ENCODE peak calls at places on chromosome 5, in eight cellular contexts. One of them, this sample, is unnamed. For H3K27me3, the result is how much of the 10 kb centered on the place peaks cover.

GRCh38 chr5:15021286-15022046 is 149.9 kb upstream of the ANKH start:
- DNase-seq in left ventricle myocardium inferior: no peak
- DNase-seq in heart right ventricle: no peak
- DNase-seq in dorsolateral prefrontal cortex: no peak
- DNase-seq in WERI-Rb-1: no peak
- DNase-seq in CD8-positive, alpha-beta T cell: no peak
- DNase-seq in sigmoid colon: no peak
- DNase-seq in pancreas: no peak
- DNase-seq in this sample: no peak

GRCh38 chr5:175558801-175559480 is 80.6 kb downstream of the SFXN1 start:
- DNase-seq in left ventricle myocardium inferior: no peak
- DNase-seq in heart right ventricle: no peak
- DNase-seq in dorsolateral prefrontal cortex: no peak
- DNase-seq in WERI-Rb-1: no peak
- DNase-seq in CD8-positive, alpha-beta T cell: no peak
- DNase-seq in sigmoid colon: no peak
- DNase-seq in pancreas: no peak
- DNase-seq in this sample: no peak

GRCh38 chr5:101942321-101942882 is 353.7 kb downstream of the SLCO4C1 start:
- DNase-seq in left ventricle myocardium inferior: no peak
- DNase-seq in heart right ventricle: no peak
- DNase-seq in dorsolateral prefrontal cortex: no peak
- DNase-seq in WERI-Rb-1: peak
- DNase-seq in CD8-positive, alpha-beta T cell: no peak
- DNase-seq in sigmoid colon: no peak
- DNase-seq in pancreas: peak
- DNase-seq in this sample: peak

GRCh38 chr5:72015103-72015548 is 92.1 kb upstream of the MAP1B start:
- DNase-seq in left ventricle myocardium inferior: no peak
- DNase-seq in heart right ventricle: peak
- DNase-seq in dorsolateral prefrontal cortex: peak
- DNase-seq in WERI-Rb-1: no peak
- DNase-seq in CD8-positive, alpha-beta T cell: no peak
- DNase-seq in sigmoid colon: no peak
- DNase-seq in pancreas: peak
- DNase-seq in this sample: no peak

GRCh38 chr5:56270058-56270457 is 36.9 kb upstream of the ANKRD55 start:
- DNase-seq in left ventricle myocardium inferior: no peak
- DNase-seq in heart right ventricle: no peak
- DNase-seq in dorsolateral prefrontal cortex: no peak
- DNase-seq in WERI-Rb-1: peak
- DNase-seq in CD8-positive, alpha-beta T cell: no peak
- DNase-seq in sigmoid colon: no peak
- DNase-seq in pancreas: no peak
- DNase-seq in this sample: no peak

GRCh38 chr5:102296229-102296817 is at the start of gene SLCO4C1:
- DNase-seq in left ventricle myocardium inferior: peak
- DNase-seq in heart right ventricle: peak
- DNase-seq in dorsolateral prefrontal cortex: peak
- DNase-seq in WERI-Rb-1: no peak
- DNase-seq in CD8-positive, alpha-beta T cell: peak
- DNase-seq in sigmoid colon: peak
- DNase-seq in pancreas: peak
- DNase-seq in this sample: peak

GRCh38 chr5:160744253-160745112 is 107.5 kb downstream of the ATP10B start:
- DNase-seq in left ventricle myocardium inferior: no peak
- DNase-seq in heart right ventricle: no peak
- DNase-seq in dorsolateral prefrontal cortex: no peak
- DNase-seq in WERI-Rb-1: no peak
- DNase-seq in CD8-positive, alpha-beta T cell: no peak
- DNase-seq in sigmoid colon: no peak
- DNase-seq in pancreas: no peak
- DNase-seq in this sample: no peak

GRCh38 chr5:119315516-119315949 is 40.3 kb upstream of the TNFAIP8 start:
- DNase-seq in left ventricle myocardium inferior: no peak
- DNase-seq in heart right ventricle: no peak
- DNase-seq in dorsolateral prefrontal cortex: no peak
- DNase-seq in WERI-Rb-1: peak
- DNase-seq in CD8-positive, alpha-beta T cell: no peak
- DNase-seq in sigmoid colon: no peak
- DNase-seq in pancreas: no peak
- DNase-seq in this sample: peak

GRCh38 chr5:140143521-140144258 is 18.0 kb downstream of the IGIP start:
- DNase-seq in left ventricle myocardium inferior: no peak
- DNase-seq in heart right ventricle: no peak
- DNase-seq in dorsolateral prefrontal cortex: no peak
- DNase-seq in WERI-Rb-1: no peak
- DNase-seq in CD8-positive, alpha-beta T cell: no peak
- DNase-seq in sigmoid colon: no peak
- DNase-seq in pancreas: no peak
- DNase-seq in this sample: no peak

GRCh38 chr5:132226516-132227234 is 978 bp downstream of the P4HA2 start:
- DNase-seq in left ventricle myocardium inferior: no peak
- DNase-seq in heart right ventricle: peak
- DNase-seq in dorsolateral prefrontal cortex: no peak
- DNase-seq in WERI-Rb-1: peak
- DNase-seq in CD8-positive, alpha-beta T cell: no peak
- DNase-seq in sigmoid colon: peak
- DNase-seq in pancreas: no peak
- DNase-seq in this sample: no peak

GRCh38 chr5:16759147-16759800 is 142.5 kb upstream of the RETREG1 start:
- DNase-seq in left ventricle myocardium inferior: no peak
- DNase-seq in heart right ventricle: no peak
- DNase-seq in dorsolateral prefrontal cortex: no peak
- DNase-seq in WERI-Rb-1: no peak
- DNase-seq in CD8-positive, alpha-beta T cell: no peak
- DNase-seq in sigmoid colon: no peak
- DNase-seq in pancreas: no peak
- DNase-seq in this sample: no peak

GRCh38 chr5:55149396-55149795 is 10.6 kb upstream of the GPX8 start:
- DNase-seq in left ventricle myocardium inferior: no peak
- DNase-seq in heart right ventricle: no peak
- DNase-seq in dorsolateral prefrontal cortex: no peak
- DNase-seq in WERI-Rb-1: no peak
- DNase-seq in CD8-positive, alpha-beta T cell: no peak
- DNase-seq in sigmoid colon: no peak
- DNase-seq in pancreas: no peak
- DNase-seq in this sample: no peak

GRCh38 chr5:61575581-61575980 is 243.5 kb downstream of the ZSWIM6 start:
- DNase-seq in left ventricle myocardium inferior: no peak
- DNase-seq in heart right ventricle: no peak
- DNase-seq in dorsolateral prefrontal cortex: no peak
- DNase-seq in WERI-Rb-1: no peak
- DNase-seq in CD8-positive, alpha-beta T cell: no peak
- DNase-seq in sigmoid colon: no peak
- DNase-seq in pancreas: no peak
- DNase-seq in this sample: no peak

GRCh38 chr5:34826347-34826746 is 12.6 kb upstream of the TTC23L start:
- DNase-seq in left ventricle myocardium inferior: no peak
- DNase-seq in heart right ventricle: no peak
- DNase-seq in dorsolateral prefrontal cortex: no peak
- DNase-seq in WERI-Rb-1: no peak
- DNase-seq in CD8-positive, alpha-beta T cell: no peak
- DNase-seq in sigmoid colon: no peak
- DNase-seq in pancreas: no peak
- DNase-seq in this sample: no peak

GRCh38 chr5:1162729-1163128 is 38.7 kb upstream of the SLC6A19 start:
- DNase-seq in left ventricle myocardium inferior: no peak
- DNase-seq in heart right ventricle: peak
- DNase-seq in dorsolateral prefrontal cortex: no peak
- DNase-seq in WERI-Rb-1: no peak
- DNase-seq in CD8-positive, alpha-beta T cell: no peak
- DNase-seq in sigmoid colon: no peak
- DNase-seq in pancreas: no peak
- DNase-seq in this sample: no peak

GRCh38 chr5:1162276-1162675 is 39.1 kb upstream of the SLC6A19 start:
- DNase-seq in left ventricle myocardium inferior: no peak
- DNase-seq in heart right ventricle: peak
- DNase-seq in dorsolateral prefrontal cortex: no peak
- DNase-seq in WERI-Rb-1: no peak
- DNase-seq in CD8-positive, alpha-beta T cell: no peak
- DNase-seq in sigmoid colon: no peak
- DNase-seq in pancreas: no peak
- DNase-seq in this sample: no peak

GRCh38 chr5:1163366-1163765 is 38.0 kb upstream of the SLC6A19 start:
- DNase-seq in left ventricle myocardium inferior: no peak
- DNase-seq in heart right ventricle: peak
- DNase-seq in dorsolateral prefrontal cortex: no peak
- DNase-seq in WERI-Rb-1: no peak
- DNase-seq in CD8-positive, alpha-beta T cell: no peak
- DNase-seq in sigmoid colon: no peak
- DNase-seq in pancreas: no peak
- DNase-seq in this sample: no peak

GRCh38 chr5:1164696-1165630 is 36.4 kb upstream of the SLC6A19 start:
- DNase-seq in left ventricle myocardium inferior: no peak
- DNase-seq in heart right ventricle: peak
- DNase-seq in dorsolateral prefrontal cortex: no peak
- DNase-seq in WERI-Rb-1: no peak
- DNase-seq in CD8-positive, alpha-beta T cell: no peak
- DNase-seq in sigmoid colon: no peak
- DNase-seq in pancreas: no peak
- DNase-seq in this sample: no peak

GRCh38 chr5:1163879-1164278 is 37.5 kb upstream of the SLC6A19 start:
- DNase-seq in left ventricle myocardium inferior: no peak
- DNase-seq in heart right ventricle: peak
- DNase-seq in dorsolateral prefrontal cortex: no peak
- DNase-seq in WERI-Rb-1: no peak
- DNase-seq in CD8-positive, alpha-beta T cell: no peak
- DNase-seq in sigmoid colon: no peak
- DNase-seq in pancreas: no peak
- DNase-seq in this sample: no peak
- H3K27me3 ChIP-seq in left ventricle myocardium inferior: under half
- H3K27me3 ChIP-seq in heart right ventricle: under half
- H3K27me3 ChIP-seq in dorsolateral prefrontal cortex: under half
- H3K27me3 ChIP-seq in WERI-Rb-1: under half
- H3K27me3 ChIP-seq in CD8-positive, alpha-beta T cell: under half
- H3K27me3 ChIP-seq in sigmoid colon: under half
- H3K27me3 ChIP-seq in pancreas: under half
- H3K27me3 ChIP-seq in this sample: under half

GRCh38 chr5:116595498-116595897 is 20.9 kb upstream of the SEMA6A start:
- DNase-seq in left ventricle myocardium inferior: no peak
- DNase-seq in heart right ventricle: no peak
- DNase-seq in dorsolateral prefrontal cortex: no peak
- DNase-seq in WERI-Rb-1: no peak
- DNase-seq in CD8-positive, alpha-beta T cell: no peak
- DNase-seq in sigmoid colon: no peak
- DNase-seq in pancreas: no peak
- DNase-seq in this sample: no peak
- TF ChIP-seq CTCF in left ventricle myocardium inferior: no peak
- TF ChIP-seq CTCF in heart right ventricle: no peak
- TF ChIP-seq CTCF in dorsolateral prefrontal cortex: no peak
- TF ChIP-seq CTCF in WERI-Rb-1: no peak
- TF ChIP-seq CTCF in CD8-positive, alpha-beta T cell: no peak
- TF ChIP-seq CTCF in sigmoid colon: no peak
- TF ChIP-seq CTCF in pancreas: no peak
- TF ChIP-seq CTCF in this sample: no peak

DNA sequence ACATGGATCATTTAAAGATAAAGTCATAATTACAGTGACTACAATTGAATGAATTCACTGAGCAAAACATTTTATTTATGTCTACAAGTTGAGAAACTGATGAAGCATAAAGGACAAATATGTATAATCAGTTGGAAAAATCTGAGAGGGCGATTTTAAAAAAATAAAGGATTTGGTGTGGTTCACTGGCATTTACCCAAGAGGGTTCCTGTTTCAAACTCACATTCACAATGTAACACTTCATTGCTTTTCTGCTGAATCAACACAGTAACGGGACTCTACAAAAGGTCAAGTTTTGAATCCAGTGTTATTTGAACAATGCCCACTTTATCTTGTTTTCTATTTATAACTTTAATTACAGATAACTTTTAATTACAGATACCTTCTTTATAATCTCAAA is 138.6 kb downstream of the NUDT12 start:
- DNase-seq in left ventricle myocardium inferior: no peak
- DNase-seq in heart right ventricle: no peak
- DNase-seq in dorsolateral prefrontal cortex: no peak
- DNase-seq in WERI-Rb-1: no peak
- DNase-seq in CD8-positive, alpha-beta T cell: no peak
- DNase-seq in sigmoid colon: no peak
- DNase-seq in pancreas: no peak
- DNase-seq in this sample: no peak
- H3K4me3 ChIP-seq in left ventricle myocardium inferior: no peak
- H3K4me3 ChIP-seq in heart right ventricle: no peak
- H3K4me3 ChIP-seq in dorsolateral prefrontal cortex: no peak
- H3K4me3 ChIP-seq in WERI-Rb-1: no peak
- H3K4me3 ChIP-seq in CD8-positive, alpha-beta T cell: no peak
- H3K4me3 ChIP-seq in sigmoid colon: no peak
- H3K4me3 ChIP-seq in pancreas: no peak
- H3K4me3 ChIP-seq in this sample: no peak

GRCh38 chr5:143026380-143026779 is 256.2 kb downstream of the ARHGAP26 start:
- DNase-seq in left ventricle myocardium inferior: no peak
- DNase-seq in heart right ventricle: no peak
- DNase-seq in dorsolateral prefrontal cortex: no peak
- DNase-seq in WERI-Rb-1: no peak
- DNase-seq in CD8-positive, alpha-beta T cell: no peak
- DNase-seq in sigmoid colon: no peak
- DNase-seq in pancreas: no peak
- DNase-seq in this sample: no peak

GRCh38 chr5:143025376-143025775 is 255.2 kb downstream of the ARHGAP26 start:
- DNase-seq in left ventricle myocardium inferior: no peak
- DNase-seq in heart right ventricle: no peak
- DNase-seq in dorsolateral prefrontal cortex: no peak
- DNase-seq in WERI-Rb-1: no peak
- DNase-seq in CD8-positive, alpha-beta T cell: no peak
- DNase-seq in sigmoid colon: no peak
- DNase-seq in pancreas: no peak
- DNase-seq in this sample: no peak

GRCh38 chr5:143024227-143024920 is 254.2 kb downstream of the ARHGAP26 start:
- DNase-seq in left ventricle myocardium inferior: no peak
- DNase-seq in heart right ventricle: no peak
- DNase-seq in dorsolateral prefrontal cortex: no peak
- DNase-seq in WERI-Rb-1: no peak
- DNase-seq in CD8-positive, alpha-beta T cell: no peak
- DNase-seq in sigmoid colon: no peak
- DNase-seq in pancreas: no peak
- DNase-seq in this sample: no peak

GRCh38 chr5:143023447-143024096 is 253.4 kb downstream of the ARHGAP26 start:
- DNase-seq in left ventricle myocardium inferior: peak
- DNase-seq in heart right ventricle: peak
- DNase-seq in dorsolateral prefrontal cortex: no peak
- DNase-seq in WERI-Rb-1: no peak
- DNase-seq in CD8-positive, alpha-beta T cell: no peak
- DNase-seq in sigmoid colon: peak
- DNase-seq in pancreas: no peak
- DNase-seq in this sample: peak

GRCh38 chr5:143025971-143026370 is 255.8 kb downstream of the ARHGAP26 start:
- DNase-seq in left ventricle myocardium inferior: no peak
- DNase-seq in heart right ventricle: no peak
- DNase-seq in dorsolateral prefrontal cortex: no peak
- DNase-seq in WERI-Rb-1: no peak
- DNase-seq in CD8-positive, alpha-beta T cell: no peak
- DNase-seq in sigmoid colon: no peak
- DNase-seq in pancreas: no peak
- DNase-seq in this sample: no peak
- H3K27me3 ChIP-seq in left ventricle myocardium inferior: under half
- H3K27me3 ChIP-seq in heart right ventricle: under half
- H3K27me3 ChIP-seq in dorsolateral prefrontal cortex: under half
- H3K27me3 ChIP-seq in WERI-Rb-1: under half
- H3K27me3 ChIP-seq in CD8-positive, alpha-beta T cell: under half
- H3K27me3 ChIP-seq in sigmoid colon: under half
- H3K27me3 ChIP-seq in pancreas: under half
- H3K27me3 ChIP-seq in this sample: under half

This sample was measured in GM06990.